ENCODE peak calls at places on chromosomes 3 and 15, in five cellular contexts. Z is AG08396; N is activated T-helper 1 cell treated with anti-CD3 and anti-CD28 coated beads, Interleukin-12 subunit alpha, Interleukin-12 subunit beta, Interleukin-2, Interleukin-4 antibody, amounts not matched to agents 30 ng/mL and 10 ng/mL and 1 ng/mL, durations not matched to agents 14 hours and 24 hours and 36 hours; O is iris pigment epithelial cell; S is fibroblast of pulmonary artery. V is an unnamed sample.

GRCh38 chr3:110198717-110199587 is 861.6 kb upstream of the DPPA4 start:
- DNase-seq in Z (no peak), N (no peak), O (no peak), S (no peak), V (no peak)

GRCh38 chr3:80750637-80751036 is 982.8 kb upstream of the ROBO1 start:
- DNase-seq in Z (no peak), N (no peak), O (peak), S (peak), V (no peak)

GRCh38 chr3:149400645-149401044 is 23.2 kb upstream of the TM4SF1 start:
- DNase-seq in Z (no peak), N (no peak), O (peak), S (no peak), V (no peak)

GRCh38 chr15:92907229-92907628 is 7.1 kb downstream of the CHD2 start:
- DNase-seq in Z (no peak), N (no peak), O (no peak), S (no peak), V (no peak)

GRCh38 chr3:44529927-44530326 is 25.1 kb upstream of the ZKSCAN7 start:
- DNase-seq in Z (no peak), N (no peak), O (peak), S (peak), V (peak)

GRCh38 chr15:65211157-65211982 is at the start of gene CILP:
- DNase-seq in Z (peak), N (no peak), O (peak), S (peak), V (no peak)

GRCh38 chr3:77329161-77329560 is 289.3 kb downstream of the ROBO2 start:
- DNase-seq in Z (no peak), N (no peak), O (no peak), S (no peak), V (no peak)

GRCh38 chr15:71384501-71384900 is 269.2 kb downstream of the THSD4 start:
- DNase-seq in Z (no peak), N (no peak), O (no peak), S (no peak), V (no peak)

GRCh38 chr3:174295336-174295735 is 563.8 kb upstream of the NAALADL2 start:
- DNase-seq in Z (no peak), N (no peak), O (no peak), S (no peak), V (no peak)

GRCh38 chr15:45179221-45179985 is 8.4 kb downstream of the SHF start:
- DNase-seq in Z (no peak), N (peak), O (no peak), S (no peak), V (peak)

GRCh38 chr15:51046799-51047449 is 47.8 kb downstream of the TNFAIP8L3 start:
- DNase-seq in Z (no peak), N (no peak), O (peak), S (peak), V (no peak)

GRCh38 chr3:129836381-129837056 is 57.0 kb downstream of the TMCC1 start:
- DNase-seq in Z (no peak), N (no peak), O (peak), S (peak), V (no peak)

GRCh38 chr15:64571857-64572291 is 111.5 kb downstream of the ZNF609 start:
- DNase-seq in Z (no peak), N (no peak), O (no peak), S (no peak), V (no peak)

GRCh38 chr15:63500265-63501250 is 3.8 kb upstream of the USP3 start:
- DNase-seq in Z (no peak), N (no peak), O (no peak), S (no peak), V (no peak)

GRCh38 chr3:195760345-195760983 is 39.7 kb downstream of the MUC20 start:
- DNase-seq in Z (peak), N (no peak), O (no peak), S (no peak), V (no peak)

GRCh38 chr3:4751057-4752051 is 227.9 kb upstream of the BHLHE40 start:
- DNase-seq in Z (peak), N (no peak), O (peak), S (peak), V (no peak)

GRCh38 chr15:88635343-88635742 is 3.5 kb upstream of the ISG20 start:
- DNase-seq in Z (no peak), N (peak), O (peak), S (peak), V (no peak)

GRCh38 chr3:61146010-61146569 is 105.2 kb downstream of the FHIT start:
- DNase-seq in Z (no peak), N (no peak), O (no peak), S (no peak), V (no peak)

GRCh38 chr3:123773681-123774431 is 110.3 kb downstream of the MYLK start:
- DNase-seq in Z (peak), N (no peak), O (no peak), S (no peak), V (peak)

GRCh38 chr15:28994830-28995180 is 109.0 kb downstream of the APBA2 start:
- DNase-seq in Z (no peak), N (no peak), O (no peak), S (no peak), V (no peak)

GRCh38 chr15:59105839-59106238 is 893 bp downstream of the CCNB2 start:
- DNase-seq in Z (no peak), N (no peak), O (no peak), S (no peak), V (no peak)

GRCh38 chr3:58004972-58005371 is 3.2 kb upstream of the FLNB start:
- DNase-seq in Z (no peak), N (no peak), O (peak), S (no peak), V (no peak)

GRCh38 chr15:62505761-62506160 is 340.7 kb upstream of the C2CD4B start:
- DNase-seq in Z (no peak), N (no peak), O (no peak), S (peak), V (no peak)

GRCh38 chr3:188092648-188093047 is 61.3 kb upstream of the LPP start:
- DNase-seq in Z (peak), N (no peak), O (no peak), S (no peak), V (no peak)

GRCh38 chr3:111143-112069 is 85.2 kb upstream of the CHL1 start:
- DNase-seq in Z (no peak), N (no peak), O (no peak), S (no peak), V (peak)

GRCh38 chr15:39741258-39741657 is 41.4 kb downstream of the FSIP1 start:
- DNase-seq in Z (no peak), N (no peak), O (peak), S (peak), V (no peak)

GRCh38 chr3:110126065-110126464 is 788.7 kb upstream of the DPPA4 start:
- DNase-seq in Z (no peak), N (no peak), O (peak), S (peak), V (no peak)

GRCh38 chr3:27990347-27990746 is 251.1 kb upstream of the CMC1 start:
- DNase-seq in Z (no peak), N (no peak), O (no peak), S (no peak), V (no peak)

GRCh38 chr15:60917469-60918130 is 311.5 kb downstream of the RORA start:
- DNase-seq in Z (no peak), N (no peak), O (peak), S (peak), V (peak)

GRCh38 chr3:69282191-69282590 is 103.7 kb downstream of the FRMD4B start:
- DNase-seq in Z (no peak), N (peak), O (no peak), S (no peak), V (no peak)

GRCh38 chr3:169825316-169825715 is 12.6 kb upstream of the LRRC34 start:
- DNase-seq in Z (no peak), N (no peak), O (peak), S (no peak), V (no peak)

GRCh38 chr3:13709706-13710105 is 160.8 kb downstream of the FBLN2 start:
- DNase-seq in Z (no peak), N (no peak), O (no peak), S (no peak), V (no peak)

GRCh38 chr15:80950291-80951078 is 39.1 kb downstream of the MESD start:
- DNase-seq in Z (no peak), N (no peak), O (no peak), S (no peak), V (no peak)